ENCODE peak calls at places on chromosomes 13 and 19, in four cellular contexts. P is mammary epithelial cell, C is uterus, K is Karpas-422. E is an unnamed sample. For H3K4me1, the result is how much of the 10 kb centered on the place peaks cover.

GRCh38 chr19:55080121-55080914 is 4.6 kb downstream of the EPS8L1 start:
- DNase-seq in P (peak), C (no peak), K (peak), E (no peak)

GRCh38 chr19:1862424-1863307 is 713 bp downstream of the KLF16 start:
- DNase-seq in P (no peak), C (no peak), K (peak), E (no peak)

GRCh38 chr13:50127726-50128291 is 112.6 kb downstream of the KCNRG start:
- DNase-seq in P (no peak), C (no peak), K (no peak), E (no peak)

GRCh38 chr19:13463296-13463695 is 43.0 kb downstream of the CACNA1A start:
- DNase-seq in P (peak), C (no peak), K (peak), E (no peak)

GRCh38 chr19:34364830-34365462 is at the start of gene GPI:
- DNase-seq in P (peak), C (peak), K (peak), E (no peak)

GRCh38 chr13:41613984-41614581 is 156.7 kb downstream of the RGCC start:
- DNase-seq in P (peak), C (peak), K (no peak), E (no peak)

GRCh38 chr13:29583073-29583785 is 12.3 kb downstream of the SLC7A1 start:
- DNase-seq in P (peak), C (no peak), K (no peak), E (no peak)

GRCh38 chr19:964761-965694 is 19.1 kb upstream of the WDR18 start:
- DNase-seq in P (peak), C (no peak), K (peak), E (no peak)

GRCh38 chr19:30358319-30358718 is 13.9 kb upstream of the ZNF536 start:
- DNase-seq in P (no peak), C (no peak), K (no peak), E (no peak)

GRCh38 chr13:49308104-49308875 is 60.6 kb downstream of the CDADC1 start:
- DNase-seq in P (no peak), C (peak), K (no peak), E (no peak)

GRCh38 chr19:34667349-34668076 is 9.4 kb downstream of the SCGB2B2 start:
- DNase-seq in P (no peak), C (no peak), K (no peak), E (no peak)

GRCh38 chr13:106318941-106319411 is 216.5 kb downstream of the EFNB2 start:
- DNase-seq in P (peak), C (peak), K (no peak), E (no peak)

GRCh38 chr19:33348301-33349010 is 25.1 kb upstream of the CEBPG start:
- DNase-seq in P (peak), C (no peak), K (no peak), E (no peak)

GRCh38 chr19:42088471-42089190 is 12.7 kb downstream of the ZNF574 start:
- DNase-seq in P (peak), C (no peak), K (no peak), E (no peak)

GRCh38 chr13:105925496-105925895 is 610.0 kb downstream of the EFNB2 start:
- DNase-seq in P (peak), C (no peak), K (no peak), E (no peak)

GRCh38 chr13:75679459-75679858 is 43.3 kb downstream of the LMO7 start:
- DNase-seq in P (no peak), C (no peak), K (no peak), E (no peak)

GRCh38 chr13:75670496-75670895 is 34.4 kb downstream of the LMO7 start:
- DNase-seq in P (no peak), C (no peak), K (no peak), E (no peak)

GRCh38 chr13:75669706-75670105 is 33.6 kb downstream of the LMO7 start:
- DNase-seq in P (no peak), C (no peak), K (no peak), E (no peak)

GRCh38 chr13:75675421-75675820 is 39.3 kb downstream of the LMO7 start:
- DNase-seq in P (peak), C (no peak), K (no peak), E (no peak)
- H3K27ac ChIP-seq in P (peak), C (no peak), K (no peak), E (no peak)

GRCh38 chr13:75421133-75421532 is 60.8 kb downstream of the TBC1D4 start:
- DNase-seq in P (no peak), C (no peak), K (no peak), E (no peak)
- H3K4me1 ChIP-seq in P (under half), C (under half), K (under half), E (under half)

DNA sequence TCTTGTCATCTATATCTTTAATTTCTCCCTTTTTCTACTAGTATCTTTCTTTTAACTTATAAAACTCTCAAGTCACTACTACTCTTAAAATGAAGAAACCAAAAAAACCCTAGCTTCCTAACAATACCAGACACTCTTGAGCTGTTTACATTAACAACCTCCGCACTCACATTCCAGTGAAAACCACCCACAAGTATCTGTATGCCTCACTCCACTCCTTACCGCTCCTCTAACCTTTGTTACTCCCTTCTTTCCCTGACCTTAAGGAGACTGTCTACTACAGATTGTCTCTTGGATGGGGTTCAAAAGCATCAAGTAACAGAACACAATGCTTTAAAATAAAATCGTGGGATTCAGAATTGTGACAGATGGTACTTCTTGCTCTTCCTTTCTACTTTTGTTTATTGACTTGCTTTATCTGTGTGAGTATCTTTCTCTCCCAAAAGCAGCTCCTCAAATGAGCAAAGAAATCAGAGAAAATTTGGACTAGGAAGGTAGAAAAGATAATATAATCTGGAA is 110.0 kb upstream of the FBXL3 start:
- DNase-seq in P (peak), C (no peak), K (no peak), E (no peak)
- H3K27ac ChIP-seq in P (no peak), C (no peak), K (no peak), E (no peak)

DNA sequence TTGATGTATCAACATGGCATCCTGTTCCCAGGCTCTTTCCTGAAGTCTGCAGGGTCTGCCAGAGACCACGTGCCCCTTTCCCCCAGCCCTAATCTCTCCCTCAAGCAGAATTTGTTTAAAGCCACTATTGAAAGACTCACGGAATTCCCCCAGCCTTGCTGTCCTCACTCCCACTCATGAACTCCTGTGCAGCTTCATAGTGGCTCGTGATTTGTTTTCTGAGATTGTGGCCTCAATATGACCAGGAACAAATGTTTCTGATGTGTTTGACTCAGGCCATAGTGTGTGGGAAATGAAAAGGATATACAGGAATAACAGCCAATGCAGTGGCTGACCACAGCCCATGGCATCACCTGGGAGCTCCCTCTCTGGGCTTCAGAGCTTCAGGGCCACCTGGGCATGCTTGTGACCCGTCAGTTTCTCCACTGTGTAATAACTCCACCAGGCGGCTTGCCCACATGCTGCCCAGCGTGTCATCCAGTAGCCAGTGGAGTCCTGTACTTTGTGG is 8.1 kb upstream of the SERPINE3 start:
- DNase-seq in P (peak), C (no peak), K (no peak), E (no peak)
- H3K4me1 ChIP-seq in P (under half), C (under half), K (under half), E (under half)

GRCh38 chr13:98506343-98507059 is 70.4 kb downstream of the STK24 start:
- DNase-seq in P (no peak), C (no peak), K (no peak), E (no peak)
- H3K27ac ChIP-seq in P (no peak), C (peak), K (no peak), E (no peak)

E was measured in iPS DF 6.9.